ENCODE peak calls at places on chromosomes 4 and X, in five cellular contexts. One of them, this sample, is unnamed.

GRCh38 chr4:167210166-167210565 is 24.1 kb downstream of the SPOCK3 start:
- DNase-seq in AG20443: no peak
- DNase-seq in mesenchymal stem cell: no peak
- DNase-seq in endothelial cell of umbilical vein: no peak
- DNase-seq in HuH-7: no peak
- DNase-seq in this sample: no peak

GRCh38 chr4:185566425-185566824 is 31.1 kb upstream of the PDLIM3 start:
- DNase-seq in HuH-7: no peak
- DNase-seq in mesenchymal stem cell: no peak
- DNase-seq in AG20443: no peak
- DNase-seq in endothelial cell of umbilical vein: no peak
- DNase-seq in this sample: no peak

GRCh38 chr4:188297873-188298272 is 158.6 kb downstream of the TRIML1 start:
- DNase-seq in AG20443: peak
- DNase-seq in mesenchymal stem cell: peak
- DNase-seq in endothelial cell of umbilical vein: no peak
- DNase-seq in HuH-7: no peak
- DNase-seq in this sample: peak

GRCh38 chr4:119733431-119733830 is 104.8 kb upstream of the PDE5A start:
- DNase-seq in mesenchymal stem cell: peak
- DNase-seq in endothelial cell of umbilical vein: no peak
- DNase-seq in HuH-7: no peak
- DNase-seq in AG20443: no peak
- DNase-seq in this sample: no peak

GRCh38 chr4:103012085-103012484 is 7.4 kb downstream of the SLC9B1 start:
- DNase-seq in HuH-7: no peak
- DNase-seq in AG20443: peak
- DNase-seq in mesenchymal stem cell: peak
- DNase-seq in endothelial cell of umbilical vein: no peak
- DNase-seq in this sample: no peak

GRCh38 chrX:153726286-153727107 is 1.8 kb downstream of the ABCD1 start:
- DNase-seq in AG20443: peak
- DNase-seq in HuH-7: peak
- DNase-seq in mesenchymal stem cell: peak
- DNase-seq in endothelial cell of umbilical vein: peak
- DNase-seq in this sample: peak

GRCh38 chr4:111037591-111037990 is 414.7 kb upstream of the PITX2 start:
- DNase-seq in AG20443: no peak
- DNase-seq in mesenchymal stem cell: no peak
- DNase-seq in HuH-7: no peak
- DNase-seq in endothelial cell of umbilical vein: no peak
- DNase-seq in this sample: no peak

GRCh38 chr4:113050361-113050760 is 908 bp downstream of the ANK2 start:
- DNase-seq in AG20443: no peak
- DNase-seq in endothelial cell of umbilical vein: no peak
- DNase-seq in mesenchymal stem cell: no peak
- DNase-seq in HuH-7: no peak
- DNase-seq in this sample: no peak

GRCh38 chr4:105895324-105895608 is at the start of gene NPNT:
- DNase-seq in HuH-7: peak
- DNase-seq in endothelial cell of umbilical vein: no peak
- DNase-seq in mesenchymal stem cell: peak
- DNase-seq in AG20443: peak
- DNase-seq in this sample: peak

GRCh38 chr4:16801356-16801755 is 97.1 kb downstream of the LDB2 start:
- DNase-seq in HuH-7: no peak
- DNase-seq in mesenchymal stem cell: no peak
- DNase-seq in AG20443: no peak
- DNase-seq in endothelial cell of umbilical vein: no peak
- DNase-seq in this sample: no peak

GRCh38 chrX:82208976-82209375 is 1007.1 kb downstream of the SH3BGRL start:
- DNase-seq in HuH-7: no peak
- DNase-seq in endothelial cell of umbilical vein: no peak
- DNase-seq in mesenchymal stem cell: no peak
- DNase-seq in AG20443: no peak
- DNase-seq in this sample: no peak

GRCh38 chrX:80412042-80412441 is 8.2 kb upstream of the TENT5D start:
- DNase-seq in endothelial cell of umbilical vein: no peak
- DNase-seq in HuH-7: no peak
- DNase-seq in AG20443: no peak
- DNase-seq in mesenchymal stem cell: no peak
- DNase-seq in this sample: no peak

GRCh38 chr4:88705805-88706518 is 8.3 kb upstream of the NAP1L5 start:
- DNase-seq in mesenchymal stem cell: peak
- DNase-seq in endothelial cell of umbilical vein: peak
- DNase-seq in AG20443: peak
- DNase-seq in HuH-7: no peak
- DNase-seq in this sample: no peak

GRCh38 chr4:89661490-89661889 is 175.5 kb downstream of the SNCA start:
- DNase-seq in mesenchymal stem cell: peak
- DNase-seq in endothelial cell of umbilical vein: peak
- DNase-seq in AG20443: no peak
- DNase-seq in HuH-7: no peak
- DNase-seq in this sample: peak

GRCh38 chr4:132542228-132542627 is 606.9 kb upstream of the PCDH10 start:
- DNase-seq in mesenchymal stem cell: no peak
- DNase-seq in AG20443: no peak
- DNase-seq in HuH-7: no peak
- DNase-seq in endothelial cell of umbilical vein: no peak
- DNase-seq in this sample: no peak

GRCh38 chr4:163556169-163556568 is 61.7 kb downstream of the TMA16 start:
- DNase-seq in HuH-7: peak
- DNase-seq in mesenchymal stem cell: no peak
- DNase-seq in endothelial cell of umbilical vein: no peak
- DNase-seq in AG20443: no peak
- DNase-seq in this sample: peak

GRCh38 chr4:41427306-41427882 is 110.6 kb upstream of the LIMCH1 start:
- DNase-seq in HuH-7: no peak
- DNase-seq in AG20443: no peak
- DNase-seq in mesenchymal stem cell: no peak
- DNase-seq in endothelial cell of umbilical vein: peak
- DNase-seq in this sample: no peak

GRCh38 chr4:80462537-80463207 is 127.1 kb downstream of the CFAP299 start:
- DNase-seq in endothelial cell of umbilical vein: no peak
- DNase-seq in mesenchymal stem cell: peak
- DNase-seq in HuH-7: no peak
- DNase-seq in AG20443: peak
- DNase-seq in this sample: no peak

GRCh38 chrX:25523574-25523973 is 507.8 kb upstream of the ARX start:
- DNase-seq in mesenchymal stem cell: no peak
- DNase-seq in endothelial cell of umbilical vein: peak
- DNase-seq in HuH-7: no peak
- DNase-seq in AG20443: peak
- DNase-seq in this sample: peak

GRCh38 chr4:122822466-122822865 is 4.2 kb upstream of the FGF2 start:
- DNase-seq in AG20443: no peak
- DNase-seq in HuH-7: no peak
- DNase-seq in endothelial cell of umbilical vein: no peak
- DNase-seq in mesenchymal stem cell: no peak
- DNase-seq in this sample: no peak

GRCh38 chr4:144712775-144713174 is 66.8 kb downstream of the HHIP start:
- DNase-seq in mesenchymal stem cell: no peak
- DNase-seq in AG20443: peak
- DNase-seq in HuH-7: no peak
- DNase-seq in endothelial cell of umbilical vein: no peak
- DNase-seq in this sample: peak

GRCh38 chr4:2046031-2046961 is 12.8 kb upstream of the NAT8L start:
- DNase-seq in endothelial cell of umbilical vein: no peak
- DNase-seq in AG20443: no peak
- DNase-seq in HuH-7: no peak
- DNase-seq in mesenchymal stem cell: no peak
- DNase-seq in this sample: no peak

GRCh38 chr4:8291036-8291682 is 21.6 kb downstream of the HTRA3 start:
- DNase-seq in mesenchymal stem cell: no peak
- DNase-seq in HuH-7: no peak
- DNase-seq in endothelial cell of umbilical vein: no peak
- DNase-seq in AG20443: no peak
- DNase-seq in this sample: no peak

GRCh38 chrX:1472975-1473374 is 20.3 kb upstream of the ASMTL start:
- DNase-seq in endothelial cell of umbilical vein: no peak
- DNase-seq in mesenchymal stem cell: no peak
- DNase-seq in AG20443: no peak
- DNase-seq in HuH-7: no peak
- DNase-seq in this sample: no peak

GRCh38 chr4:16117164-16117563 is 33.3 kb upstream of the PROM1 start:
- DNase-seq in HuH-7: no peak
- DNase-seq in mesenchymal stem cell: no peak
- DNase-seq in endothelial cell of umbilical vein: no peak
- DNase-seq in AG20443: no peak
- DNase-seq in this sample: no peak

GRCh38 chr4:8705161-8706145 is 112.9 kb downstream of the CPZ start:
- DNase-seq in endothelial cell of umbilical vein: no peak
- DNase-seq in AG20443: no peak
- DNase-seq in HuH-7: no peak
- DNase-seq in mesenchymal stem cell: no peak
- DNase-seq in this sample: peak

GRCh38 chrX:134512566-134512965 is 52.6 kb downstream of the HPRT1 start:
- DNase-seq in endothelial cell of umbilical vein: peak
- DNase-seq in mesenchymal stem cell: peak
- DNase-seq in AG20443: peak
- DNase-seq in HuH-7: no peak
- DNase-seq in this sample: no peak

GRCh38 chr4:101780284-101780683 is 10.2 kb upstream of the BANK1 start:
- DNase-seq in endothelial cell of umbilical vein: no peak
- DNase-seq in AG20443: no peak
- DNase-seq in HuH-7: no peak
- DNase-seq in mesenchymal stem cell: no peak
- DNase-seq in this sample: no peak